ENCODE peak calls at places on chromosomes 12 and 14, in six cellular contexts. Z is fibroblast of lung, J is H9, Q is neural progenitor cell, M is upper lobe of left lung, N is kidney. F is an unnamed sample.

GRCh38 chr14:104968153-104968527 is 10.0 kb downstream of the AHNAK2 start:
- DNase-seq in M (peak; percentile 90), N (peak; percentile 95), J (peak; percentile 69), Q (peak; percentile 63), Z (peak; percentile 64), F (peak; percentile 66)

GRCh38 chr12:122856999-122857671 is 21.9 kb downstream of the HIP1R start:
- DNase-seq in Q (no peak), Z (peak; percentile 91), J (no peak), N (peak; percentile 32), M (no peak), F (no peak)

GRCh38 chr12:3158851-3159465 is 81.8 kb downstream of the TSPAN9 start:
- DNase-seq in M (no peak), Z (no peak), N (no peak), J (no peak), Q (no peak), F (no peak)

GRCh38 chr12:26340649-26341048 is 145.3 kb downstream of the SSPN start:
- DNase-seq in M (no peak), J (no peak), Q (no peak), Z (no peak), N (no peak), F (no peak)

GRCh38 chr14:52551696-52552062 is 626 bp downstream of the TXNDC16 start:
- DNase-seq in N (no peak), Q (peak; percentile 13), M (no peak), Z (peak; percentile 52), J (no peak), F (peak; percentile 38)

GRCh38 chr12:51666696-51667095 is 75.7 kb downstream of the SCN8A start:
- DNase-seq in J (no peak), Q (peak; percentile 26), M (no peak), N (no peak), Z (no peak), F (no peak)

GRCh38 chr14:94974893-94975292 is 182.4 kb downstream of the DICER1 start:
- DNase-seq in J (no peak), N (no peak), Z (no peak), M (no peak), Q (no peak), F (no peak)

GRCh38 chr12:21538259-21538658 is 12.2 kb downstream of the SPX start:
- DNase-seq in M (no peak), Q (no peak), J (no peak), N (no peak), Z (no peak), F (no peak)

GRCh38 chr14:73771848-73772705 is 57.9 kb upstream of the PNMA1 start:
- DNase-seq in M (no peak), Z (peak; percentile 59), J (peak; percentile 85), N (peak; percentile 89), Q (peak; percentile 44), F (peak; percentile 45)

GRCh38 chr12:107917912-107918800 is 143.7 kb downstream of the ASCL4 start:
- DNase-seq in M (peak; percentile 12), Z (peak; percentile 5), N (no peak), J (peak; percentile 80), Q (peak; percentile 69), F (no peak)

GRCh38 chr12:10661338-10661737 is 12.5 kb downstream of the STYK1 start:
- DNase-seq in Q (no peak), J (no peak), N (no peak), M (no peak), Z (peak; percentile 19), F (peak; percentile 57)

GRCh38 chr14:73025544-73025943 is 1.4 kb downstream of the ZFYVE1 start:
- DNase-seq in Z (peak; percentile 40), M (no peak), N (no peak), J (no peak), Q (no peak), F (no peak)

GRCh38 chr14:92846162-92846897 is 52.2 kb downstream of the GOLGA5 start:
- DNase-seq in N (no peak), J (no peak), M (no peak), Q (no peak), Z (peak; percentile 44), F (no peak)

GRCh38 chr12:49664591-49665146 is 41.3 kb downstream of the PRPF40B start:
- DNase-seq in M (no peak), Q (no peak), J (no peak), N (peak; percentile 43), Z (no peak), F (no peak)

GRCh38 chr14:105173901-105174894 is 5.6 kb upstream of the JAG2 start:
- DNase-seq in Q (no peak), M (peak; percentile 89), N (no peak), J (no peak), Z (no peak), F (no peak)

GRCh38 chr12:85155791-85156190 is 119.6 kb downstream of the LRRIQ1 start:
- DNase-seq in J (no peak), Q (peak; percentile 32), Z (peak; percentile 34), N (no peak), M (no peak), F (no peak)

GRCh38 chr14:104792101-104792884 is 3.3 kb downstream of the AKT1 start:
- DNase-seq in M (peak; percentile 88), J (no peak), Z (no peak), Q (no peak), N (no peak), F (no peak)

GRCh38 chr14:69987416-69988144 is 108.4 kb downstream of the SMOC1 start:
- DNase-seq in J (peak; percentile 72), Z (no peak), M (no peak), Q (peak; percentile 87), N (no peak), F (no peak)

GRCh38 chr12:14936224-14936861 is 2.0 kb downstream of the ERP27 start:
- DNase-seq in N (no peak), Q (peak; percentile 63), Z (no peak), M (no peak), J (peak; percentile 79), F (no peak)

GRCh38 chr12:54588110-54588831 is at the start of gene PPP1R1A:
- DNase-seq in M (peak; percentile 86), Q (peak; percentile 85), J (peak; percentile 71), N (peak; percentile 77), Z (no peak), F (no peak)

GRCh38 chr12:88299567-88300101 is 157.5 kb downstream of the TMTC3 start:
- DNase-seq in M (no peak), N (no peak), J (no peak), Z (peak; percentile 96), Q (no peak), F (no peak)

GRCh38 chr14:74686324-74686723 is 26.6 kb downstream of the AREL1 start:
- DNase-seq in J (no peak), Q (no peak), Z (no peak), N (no peak), M (no peak), F (no peak)

GRCh38 chr12:76057316-76057715 is 25.7 kb upstream of the PHLDA1 start:
- DNase-seq in M (peak; percentile 42), N (no peak), J (no peak), Q (no peak), Z (no peak), F (no peak)

GRCh38 chr12:76049575-76050251 is 18.1 kb upstream of the PHLDA1 start:
- DNase-seq in Q (no peak), N (no peak), M (no peak), J (no peak), Z (no peak), F (no peak)

GRCh38 chr12:76060111-76060510 is 24.4 kb downstream of the NAP1L1 start:
- DNase-seq in Q (no peak), N (no peak), M (no peak), J (no peak), Z (no peak), F (no peak)

DNA sequence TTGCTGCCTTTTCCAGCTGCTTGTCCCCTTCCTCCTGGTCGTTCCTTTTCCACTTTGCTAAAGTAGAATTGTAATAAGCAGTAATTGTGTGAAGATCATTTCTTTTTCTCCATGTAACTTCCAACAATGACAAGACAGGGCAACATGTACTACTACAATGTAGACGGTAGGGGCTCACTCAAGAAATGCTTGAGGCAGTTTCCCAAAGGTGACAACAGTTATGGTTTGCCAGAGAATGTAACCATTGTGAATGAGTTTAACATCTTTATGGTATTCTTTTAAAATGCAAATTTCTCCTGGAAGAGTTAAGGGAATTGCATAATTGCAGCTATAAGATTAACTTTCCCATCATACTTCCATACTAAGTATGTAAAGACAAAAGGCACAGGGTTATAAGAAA is 23.8 kb upstream of the PHLDA1 start:
- DNase-seq in M (no peak), N (no peak), Z (no peak), J (no peak), Q (no peak), F (no peak)
- TF ChIP-seq CTCF in M (no peak), N (no peak), Z (no peak), J (peak; percentile 60), Q (no peak), F (no peak)

GRCh38 chr14:97117693-97118092 is 320.5 kb downstream of the VRK1 start:
- DNase-seq in N (no peak), J (no peak), M (no peak), Z (no peak), Q (no peak), F (no peak)
- H3K9me3 ChIP-seq in N (no peaks in the 10 kb centered on the region), J (no peaks in the 10 kb centered on the region), M (no peaks in the 10 kb centered on the region), Z (no peaks in the 10 kb centered on the region), Q (no peaks in the 10 kb centered on the region), F (no peaks in the 10 kb centered on the region)

GRCh38 chr14:60272177-60272576 is 23.2 kb downstream of the PPM1A start:
- DNase-seq in N (no peak), Z (no peak), Q (no peak), M (no peak), J (no peak), F (no peak)
- TF ChIP-seq CTCF in N (no peak), Z (no peak), Q (peak; percentile 22), M (no peak), J (peak; percentile 21), F (no peak)

DNA sequence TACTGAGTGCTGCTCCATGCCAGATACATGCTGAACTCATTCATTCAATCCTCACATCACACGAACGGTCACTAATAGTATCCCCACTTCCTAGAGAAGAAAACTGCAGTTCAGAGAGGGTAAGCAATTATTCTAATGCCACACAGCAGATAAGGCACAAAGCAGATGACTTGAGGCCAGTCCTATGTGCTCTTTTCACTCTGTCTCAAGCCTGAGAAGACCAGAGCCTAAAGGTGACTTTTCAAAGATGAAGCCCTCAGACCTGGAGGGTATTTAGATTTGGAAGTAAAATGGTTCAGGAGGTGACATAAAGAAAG is 108.0 kb upstream of the HIF1A start:
- DNase-seq in J (no peak), M (no peak), N (no peak), Q (no peak), Z (no peak), F (no peak)
- H3K9me3 ChIP-seq in J (no peaks in the 10 kb centered on the region), M (no peaks in the 10 kb centered on the region), N (no peaks in the 10 kb centered on the region), Q (no peaks in the 10 kb centered on the region), Z (no peaks in the 10 kb centered on the region), F (no peaks in the 10 kb centered on the region)

GRCh38 chr12:57085999-57086950 is 2.6 kb upstream of the NAB2 start:
- DNase-seq in N (peak; percentile 94), M (peak; percentile 90), Q (peak; percentile 90), Z (peak; percentile 87), J (peak; percentile 87), F (peak; percentile 61)
- TF ChIP-seq CTCF in N (peak; percentile 28), M (no peak), Q (peak; percentile 62), Z (no peak), J (peak; percentile 55), F (peak; percentile 10)

F was measured in prostate gland.